ENCODE peak calls at places on chromosomes 6 and 20, in seven cellular contexts. K is SK-N-SH, Y is HCT116, X is T47D, B is HepG2, A is K562, C is H1. H is an unnamed sample.

GRCh38 chr6:215335-216034 is 76.8 kb upstream of the DUSP22 start:
- DNase-seq in Y (no peak), C (no peak), B (no peak), X (peak), K (no peak), A (no peak), H (peak)

GRCh38 chr6:27472182-27472616 is 706 bp downstream of the ZNF184 start:
- DNase-seq in X (peak), C (no peak), A (peak), B (peak), K (peak), Y (peak), H (peak)

GRCh38 chr20:19045366-19045765 is 167.1 kb upstream of the SLC24A3 start:
- DNase-seq in Y (no peak), C (no peak), X (peak), K (no peak), A (no peak), B (no peak), H (no peak)

GRCh38 chr6:82017773-82018172 is 229.8 kb downstream of the IBTK start:
- DNase-seq in X (no peak), A (no peak), Y (no peak), C (no peak), K (no peak), B (no peak), H (no peak)

GRCh38 chr20:17889226-17889625 is 79.4 kb downstream of the SNX5 start:
- DNase-seq in K (no peak), B (peak), X (peak), Y (peak), A (no peak), C (no peak), H (no peak)

GRCh38 chr20:48835390-48835789 is 7.6 kb upstream of the PREX1 start:
- DNase-seq in X (no peak), A (no peak), Y (no peak), C (no peak), K (no peak), B (no peak), H (no peak)

GRCh38 chr6:75600694-75601265 is 900 bp upstream of the SENP6 start:
- DNase-seq in X (no peak), Y (no peak), B (no peak), K (peak), C (no peak), A (no peak), H (no peak)

GRCh38 chr6:107727096-107727757 is 96.9 kb downstream of the SCML4 start:
- DNase-seq in Y (no peak), X (no peak), B (no peak), C (no peak), K (no peak), A (no peak), H (no peak)

GRCh38 chr6:6390849-6391602 is 70.6 kb upstream of the F13A1 start:
- DNase-seq in C (no peak), B (no peak), A (no peak), Y (no peak), X (no peak), K (no peak), H (peak)

GRCh38 chr20:19880256-19881079 is 122.4 kb downstream of the RIN2 start:
- DNase-seq in Y (peak), C (no peak), K (no peak), X (peak), A (no peak), B (peak), H (no peak)

GRCh38 chr6:170295519-170296422 is 4.9 kb upstream of the DLL1 start:
- DNase-seq in C (peak), Y (no peak), B (no peak), X (peak), A (peak), K (peak), H (no peak)

GRCh38 chr20:61744691-61745396 is 320.8 kb downstream of the TAF4 start:
- DNase-seq in B (no peak), K (no peak), A (peak), Y (no peak), C (no peak), X (peak), H (no peak)

GRCh38 chr6:129340983-129341382 is 369.0 kb downstream of the ARHGAP18 start:
- DNase-seq in C (no peak), Y (no peak), X (no peak), A (no peak), B (no peak), K (no peak), H (no peak)

GRCh38 chr6:15444881-15445280 is 199.0 kb downstream of the JARID2 start:
- DNase-seq in Y (peak), X (peak), A (no peak), K (peak), C (no peak), B (peak), H (no peak)

GRCh38 chr6:30450908-30451818 is 38.1 kb upstream of the HLA-E start:
- DNase-seq in C (no peak), A (no peak), K (no peak), X (no peak), Y (no peak), B (peak), H (peak)

GRCh38 chr6:14095444-14095843 is 22.1 kb upstream of the CD83 start:
- DNase-seq in B (no peak), Y (no peak), K (no peak), A (no peak), C (no peak), X (no peak), H (no peak)

GRCh38 chr20:57688864-57689263 is 21.0 kb downstream of the PMEPA1 start:
- DNase-seq in K (no peak), B (no peak), Y (no peak), C (no peak), A (no peak), X (no peak), H (no peak)

GRCh38 chr6:164322533-164322932 is 908.0 kb downstream of the QKI start:
- DNase-seq in Y (no peak), K (no peak), B (no peak), X (no peak), A (no peak), C (no peak), H (no peak)

GRCh38 chr20:36193937-36194712 is 39.6 kb downstream of the EPB41L1 start:
- DNase-seq in B (no peak), K (no peak), C (no peak), A (no peak), Y (no peak), X (no peak), H (no peak)

GRCh38 chr20:8330785-8331699 is 199.0 kb downstream of the PLCB1 start:
- DNase-seq in K (no peak), Y (no peak), C (no peak), B (peak), A (no peak), X (no peak), H (no peak)

GRCh38 chr6:57190140-57190539 is 18.0 kb downstream of the BAG2 start:
- DNase-seq in B (peak), C (no peak), K (no peak), Y (no peak), A (no peak), X (peak), H (no peak)

GRCh38 chr6:56440551-56440981 is 193.2 kb upstream of the COL21A1 start:
- DNase-seq in B (no peak), Y (no peak), C (no peak), K (no peak), A (peak), X (no peak), H (no peak)

GRCh38 chr6:75396005-75396800 is 97.4 kb downstream of the FILIP1 start:
- DNase-seq in A (no peak), X (no peak), K (no peak), B (no peak), Y (no peak), C (no peak), H (no peak)

GRCh38 chr6:159968295-159969203 is at the start of gene IGF2R:
- DNase-seq in K (peak), C (no peak), A (peak), X (peak), B (peak), Y (peak), H (no peak)

GRCh38 chr6:52361347-52361944 is 505 bp upstream of the PAQR8 start:
- DNase-seq in B (no peak), K (no peak), Y (no peak), X (no peak), A (peak), C (no peak), H (no peak)

GRCh38 chr6:104566411-104566810 is 293.3 kb downstream of the HACE1 start:
- DNase-seq in B (no peak), K (no peak), A (no peak), Y (no peak), X (no peak), C (no peak), H (no peak)

GRCh38 chr6:12582421-12583110 is 134.0 kb upstream of the PHACTR1 start:
- DNase-seq in A (no peak), X (no peak), K (no peak), C (no peak), B (no peak), Y (no peak), H (no peak)

GRCh38 chr20:34123309-34123708 is 11.3 kb upstream of the EIF2S2 start:
- DNase-seq in X (no peak), A (no peak), Y (no peak), C (no peak), K (no peak), B (no peak), H (no peak)
- TF ChIP-seq JUND in X (no peak), A (no peak), Y (no peak), C (no peak), K (no peak), B (no peak), H (no peak)

GRCh38 chr6:165985926-165986646 is 181.6 kb downstream of the TBXT start:
- DNase-seq in B (no peak), Y (no peak), C (no peak), K (no peak), X (no peak), A (no peak), H (no peak)

GRCh38 chr6:165985281-165985925 is 182.2 kb downstream of the TBXT start:
- DNase-seq in X (no peak), A (no peak), B (no peak), K (no peak), Y (no peak), C (no peak), H (no peak)

GRCh38 chr6:165984743-165985142 is 182.9 kb downstream of the TBXT start:
- DNase-seq in Y (no peak), C (no peak), K (no peak), X (no peak), B (no peak), A (no peak), H (no peak)

GRCh38 chr6:165986647-165987482 is 180.8 kb downstream of the TBXT start:
- DNase-seq in K (peak), X (peak), B (no peak), Y (no peak), C (no peak), A (no peak), H (no peak)

GRCh38 chr6:165983112-165984072 is 184.3 kb downstream of the TBXT start:
- DNase-seq in K (no peak), A (no peak), C (no peak), B (no peak), Y (no peak), X (no peak), H (no peak)
- TF ChIP-seq JUND in K (no peak), A (no peak), C (no peak), B (no peak), Y (no peak), X (no peak), H (no peak)

DNA sequence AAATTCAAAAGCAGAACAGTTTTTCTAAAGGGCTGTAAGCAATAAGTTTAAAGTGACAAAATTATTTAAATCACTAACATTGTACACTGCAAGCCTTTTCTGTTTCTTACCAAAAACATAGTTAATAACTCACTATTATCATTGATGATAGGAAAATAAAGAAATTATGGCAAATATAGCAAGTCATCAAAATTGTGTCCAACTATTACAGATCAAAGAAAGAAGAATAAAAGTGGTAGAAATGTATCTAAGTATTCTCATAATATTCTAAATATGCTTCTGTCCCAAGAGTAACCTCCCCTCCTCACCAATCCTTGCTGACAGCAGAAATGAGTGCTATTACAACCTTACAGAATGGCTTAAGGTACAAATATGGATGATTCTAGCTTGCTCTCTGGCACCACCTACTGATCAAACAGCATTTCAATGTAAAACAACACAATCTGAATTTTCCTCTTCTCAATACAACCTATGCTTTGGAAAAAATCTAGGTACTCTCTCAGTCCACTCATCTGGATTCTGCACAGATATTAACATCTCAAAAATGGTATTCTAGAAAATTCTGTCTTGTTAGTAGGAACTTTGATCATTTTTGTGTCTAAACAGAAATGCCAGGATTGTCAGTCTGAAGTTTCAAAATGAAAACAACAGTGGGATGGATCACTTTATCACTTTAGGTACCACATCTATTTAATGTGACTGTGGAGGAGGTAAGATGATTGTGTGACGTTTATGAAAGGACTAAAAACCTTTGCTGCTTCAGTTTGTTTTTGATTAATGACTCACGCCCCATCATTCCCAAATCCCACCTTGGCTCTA is 40.9 kb downstream of the ZFP64 start:
- DNase-seq in K (peak), C (no peak), A (peak), B (peak), Y (peak), X (peak), H (peak)
- TF ChIP-seq JUND in K (no peak), C (no peak), A (no peak), B (no peak), Y (no peak), X (no peak), H (no peak)

GRCh38 chr6:34275128-34275804 is 26.5 kb upstream of the SMIM29 start:
- DNase-seq in K (no peak), A (peak), X (no peak), Y (no peak), B (no peak), C (no peak), H (no peak)

GRCh38 chr6:34274129-34274528 is 25.3 kb upstream of the SMIM29 start:
- DNase-seq in Y (no peak), C (no peak), X (no peak), A (peak), B (peak), K (no peak), H (no peak)

GRCh38 chr6:34277763-34278112 is 28.9 kb upstream of the SMIM29 start:
- DNase-seq in Y (no peak), A (no peak), X (no peak), C (no peak), K (no peak), B (no peak), H (no peak)

GRCh38 chr6:34276191-34276590 is 27.4 kb upstream of the SMIM29 start:
- DNase-seq in K (no peak), C (no peak), Y (no peak), X (no peak), A (peak), B (no peak), H (no peak)

GRCh38 chr6:34276881-34277762 is 28.3 kb upstream of the SMIM29 start:
- DNase-seq in C (no peak), X (no peak), K (no peak), Y (no peak), A (peak), B (peak), H (no peak)
- TF ChIP-seq JUND in C (no peak), X (no peak), K (no peak), Y (no peak), A (peak), B (no peak), H (no peak)

GRCh38 chr20:13322198-13322597 is 101.1 kb downstream of the ISM1 start:
- DNase-seq in X (no peak), K (no peak), Y (no peak), C (no peak), A (no peak), B (peak), H (no peak)

GRCh38 chr20:13321416-13321815 is 100.3 kb downstream of the ISM1 start:
- DNase-seq in K (no peak), C (no peak), B (no peak), A (no peak), X (no peak), Y (no peak), H (no peak)

GRCh38 chr20:13325796-13326340 is 104.8 kb downstream of the ISM1 start:
- DNase-seq in B (no peak), A (no peak), X (no peak), K (no peak), Y (no peak), C (no peak), H (no peak)

GRCh38 chr20:13322621-13323020 is 101.5 kb downstream of the ISM1 start:
- DNase-seq in B (peak), K (no peak), C (no peak), X (no peak), A (no peak), Y (no peak), H (no peak)

DNA sequence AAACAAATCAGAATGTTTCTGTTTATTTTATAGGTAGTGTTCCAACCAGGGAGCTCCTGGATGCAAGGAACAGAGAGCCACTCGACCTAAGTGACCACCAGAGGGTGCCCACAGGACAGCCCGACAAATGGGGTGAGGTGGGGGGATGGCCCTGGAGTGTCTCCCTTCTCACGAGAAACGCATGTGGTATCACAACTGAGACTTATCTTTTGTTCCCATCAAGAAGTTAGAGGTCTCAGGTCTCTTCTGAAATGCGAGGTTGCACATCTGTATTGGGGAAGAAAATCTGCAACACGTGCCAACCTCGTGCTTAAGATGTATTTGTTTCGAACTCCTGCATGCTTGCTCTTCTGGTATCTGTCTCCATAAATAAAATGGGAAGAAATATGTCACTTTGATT is 104.0 kb downstream of the ISM1 start:
- DNase-seq in X (peak), B (peak), K (peak), A (peak), C (peak), Y (peak), H (no peak)
- TF ChIP-seq JUND in X (no peak), B (no peak), K (no peak), A (no peak), C (no peak), Y (no peak), H (no peak)

DNA sequence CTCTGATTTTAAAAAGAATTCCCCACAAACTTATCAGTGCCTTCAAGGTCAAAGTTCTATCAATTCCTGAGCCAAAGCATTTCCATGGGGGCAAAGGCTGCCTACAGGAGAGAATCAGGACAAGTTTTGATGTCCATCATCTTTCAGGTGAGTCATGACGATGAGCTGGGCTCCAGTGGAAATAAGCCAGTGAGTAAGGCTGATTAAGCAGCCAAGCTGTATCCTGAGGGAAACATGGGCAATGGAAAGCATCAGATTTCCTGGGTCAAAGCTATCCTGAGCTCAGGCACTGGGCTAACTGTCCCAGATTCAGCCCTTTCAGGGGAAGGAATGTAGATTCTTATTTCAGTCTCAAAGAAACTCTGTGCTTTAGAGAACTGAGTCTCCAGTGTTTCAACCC is 377.4 kb downstream of the CD109 start:
- DNase-seq in Y (peak), B (no peak), X (no peak), K (no peak), C (no peak), A (no peak), H (no peak)
- TF ChIP-seq JUND in Y (peak), B (no peak), X (no peak), K (no peak), C (no peak), A (no peak), H (no peak)